ENCODE peak calls at places on chromosomes 3 and 15, in six cellular contexts. One of them, this sample, is unnamed.
A peak's percentile ranks its signal among the peaks of the same experiment; 100 is the strongest.

GRCh38 chr15:51170882-51171577 is 76.3 kb upstream of the TNFAIP8L3 start:
- DNase-seq in NCI-H1694 treated with DMSO at 0.1 percent for 48 hours: no peak
- DNase-seq in AG20443: no peak
- DNase-seq in natural killer cell treated with Interleukin-12 subunit alpha and Interleukin-12 subunit beta and Interleukin-15 and Interleukin-18, amount 100 ng/mL, for 72 hours: no peak
- DNase-seq in pancreas: no peak
- DNase-seq in NAMALWA: no peak
- DNase-seq in this sample: no peak

GRCh38 chr15:96052154-96052553 is 278.3 kb upstream of the NR2F2 start:
- DNase-seq in NCI-H1694 treated with DMSO at 0.1 percent for 48 hours: no peak
- DNase-seq in AG20443: no peak
- DNase-seq in natural killer cell treated with Interleukin-12 subunit alpha and Interleukin-12 subunit beta and Interleukin-15 and Interleukin-18, amount 100 ng/mL, for 72 hours: no peak
- DNase-seq in pancreas: no peak
- DNase-seq in NAMALWA: no peak
- DNase-seq in this sample: no peak

GRCh38 chr3:28606283-28606682 is 257.7 kb upstream of the AZI2 start:
- DNase-seq in NCI-H1694 treated with DMSO at 0.1 percent for 48 hours: no peak
- DNase-seq in AG20443: no peak
- DNase-seq in natural killer cell treated with Interleukin-12 subunit alpha and Interleukin-12 subunit beta and Interleukin-15 and Interleukin-18, amount 100 ng/mL, for 72 hours: no peak
- DNase-seq in pancreas: no peak
- DNase-seq in NAMALWA: no peak
- DNase-seq in this sample: no peak

GRCh38 chr15:90336705-90337141 is 15.4 kb upstream of the ZNF774 start:
- DNase-seq in NCI-H1694 treated with DMSO at 0.1 percent for 48 hours: no peak
- DNase-seq in AG20443: peak; percentile 50
- DNase-seq in natural killer cell treated with Interleukin-12 subunit alpha and Interleukin-12 subunit beta and Interleukin-15 and Interleukin-18, amount 100 ng/mL, for 72 hours: no peak
- DNase-seq in pancreas: no peak
- DNase-seq in NAMALWA: no peak
- DNase-seq in this sample: no peak

GRCh38 chr15:64004582-64004981 is 41.7 kb downstream of the DAPK2 start:
- DNase-seq in NCI-H1694 treated with DMSO at 0.1 percent for 48 hours: no peak
- DNase-seq in AG20443: no peak
- DNase-seq in natural killer cell treated with Interleukin-12 subunit alpha and Interleukin-12 subunit beta and Interleukin-15 and Interleukin-18, amount 100 ng/mL, for 72 hours: no peak
- DNase-seq in pancreas: no peak
- DNase-seq in NAMALWA: no peak
- DNase-seq in this sample: no peak

GRCh38 chr3:155232605-155233004 is 60.9 kb downstream of the STRIT1 start:
- DNase-seq in NCI-H1694 treated with DMSO at 0.1 percent for 48 hours: no peak
- DNase-seq in AG20443: peak; percentile 88
- DNase-seq in natural killer cell treated with Interleukin-12 subunit alpha and Interleukin-12 subunit beta and Interleukin-15 and Interleukin-18, amount 100 ng/mL, for 72 hours: no peak
- DNase-seq in pancreas: no peak
- DNase-seq in NAMALWA: peak; percentile 41
- DNase-seq in this sample: peak; percentile 71

GRCh38 chr15:25939122-25939521 is 76.0 kb upstream of the ATP10A start:
- DNase-seq in NCI-H1694 treated with DMSO at 0.1 percent for 48 hours: no peak
- DNase-seq in AG20443: peak; percentile 26
- DNase-seq in natural killer cell treated with Interleukin-12 subunit alpha and Interleukin-12 subunit beta and Interleukin-15 and Interleukin-18, amount 100 ng/mL, for 72 hours: no peak
- DNase-seq in pancreas: no peak
- DNase-seq in NAMALWA: peak; percentile 73
- DNase-seq in this sample: no peak

GRCh38 chr3:124092811-124093210 is 100.9 kb upstream of the ROPN1 start:
- DNase-seq in NCI-H1694 treated with DMSO at 0.1 percent for 48 hours: no peak
- DNase-seq in AG20443: no peak
- DNase-seq in natural killer cell treated with Interleukin-12 subunit alpha and Interleukin-12 subunit beta and Interleukin-15 and Interleukin-18, amount 100 ng/mL, for 72 hours: no peak
- DNase-seq in pancreas: no peak
- DNase-seq in NAMALWA: no peak
- DNase-seq in this sample: no peak

GRCh38 chr3:43221076-43221475 is 65.3 kb upstream of the SNRK start:
- DNase-seq in NCI-H1694 treated with DMSO at 0.1 percent for 48 hours: no peak
- DNase-seq in AG20443: no peak
- DNase-seq in natural killer cell treated with Interleukin-12 subunit alpha and Interleukin-12 subunit beta and Interleukin-15 and Interleukin-18, amount 100 ng/mL, for 72 hours: no peak
- DNase-seq in pancreas: no peak
- DNase-seq in NAMALWA: no peak
- DNase-seq in this sample: no peak

GRCh38 chr3:13549513-13550256 is 760 bp downstream of the FBLN2 start:
- DNase-seq in NCI-H1694 treated with DMSO at 0.1 percent for 48 hours: no peak
- DNase-seq in AG20443: no peak
- DNase-seq in natural killer cell treated with Interleukin-12 subunit alpha and Interleukin-12 subunit beta and Interleukin-15 and Interleukin-18, amount 100 ng/mL, for 72 hours: no peak
- DNase-seq in pancreas: no peak
- DNase-seq in NAMALWA: no peak
- DNase-seq in this sample: no peak

GRCh38 chr3:115827494-115827893 is 204.2 kb downstream of the GAP43 start:
- DNase-seq in NCI-H1694 treated with DMSO at 0.1 percent for 48 hours: no peak
- DNase-seq in AG20443: no peak
- DNase-seq in natural killer cell treated with Interleukin-12 subunit alpha and Interleukin-12 subunit beta and Interleukin-15 and Interleukin-18, amount 100 ng/mL, for 72 hours: no peak
- DNase-seq in pancreas: no peak
- DNase-seq in NAMALWA: no peak
- DNase-seq in this sample: no peak

GRCh38 chr3:58899159-58899952 is 150.5 kb downstream of the CFAP20DC start:
- DNase-seq in NCI-H1694 treated with DMSO at 0.1 percent for 48 hours: no peak
- DNase-seq in AG20443: peak; percentile 21
- DNase-seq in natural killer cell treated with Interleukin-12 subunit alpha and Interleukin-12 subunit beta and Interleukin-15 and Interleukin-18, amount 100 ng/mL, for 72 hours: peak; percentile 70
- DNase-seq in pancreas: no peak
- DNase-seq in NAMALWA: peak; percentile 6
- DNase-seq in this sample: no peak

GRCh38 chr3:112116777-112117186 is 16.3 kb downstream of the GCSAM start:
- DNase-seq in NCI-H1694 treated with DMSO at 0.1 percent for 48 hours: no peak
- DNase-seq in AG20443: no peak
- DNase-seq in natural killer cell treated with Interleukin-12 subunit alpha and Interleukin-12 subunit beta and Interleukin-15 and Interleukin-18, amount 100 ng/mL, for 72 hours: no peak
- DNase-seq in pancreas: no peak
- DNase-seq in NAMALWA: peak; percentile 72
- DNase-seq in this sample: no peak

GRCh38 chr3:130895690-130896089 is 1.8 kb downstream of the ATP2C1 start:
- DNase-seq in NCI-H1694 treated with DMSO at 0.1 percent for 48 hours: no peak
- DNase-seq in AG20443: no peak
- DNase-seq in natural killer cell treated with Interleukin-12 subunit alpha and Interleukin-12 subunit beta and Interleukin-15 and Interleukin-18, amount 100 ng/mL, for 72 hours: no peak
- DNase-seq in pancreas: no peak
- DNase-seq in NAMALWA: peak; percentile 7
- DNase-seq in this sample: no peak

GRCh38 chr3:126982125-126982521 is 792 bp upstream of the PLXNA1 start:
- DNase-seq in NCI-H1694 treated with DMSO at 0.1 percent for 48 hours: peak; percentile 45
- DNase-seq in AG20443: no peak
- DNase-seq in natural killer cell treated with Interleukin-12 subunit alpha and Interleukin-12 subunit beta and Interleukin-15 and Interleukin-18, amount 100 ng/mL, for 72 hours: peak; percentile 74
- DNase-seq in pancreas: no peak
- DNase-seq in NAMALWA: peak; percentile 61
- DNase-seq in this sample: no peak

GRCh38 chr15:29678504-29679034 is 143.7 kb downstream of the TJP1 start:
- DNase-seq in NCI-H1694 treated with DMSO at 0.1 percent for 48 hours: no peak
- DNase-seq in AG20443: no peak
- DNase-seq in natural killer cell treated with Interleukin-12 subunit alpha and Interleukin-12 subunit beta and Interleukin-15 and Interleukin-18, amount 100 ng/mL, for 72 hours: no peak
- DNase-seq in pancreas: no peak
- DNase-seq in NAMALWA: no peak
- DNase-seq in this sample: no peak

GRCh38 chr15:89356634-89357298 is 22.1 kb upstream of the POLG start:
- DNase-seq in NCI-H1694 treated with DMSO at 0.1 percent for 48 hours: peak; percentile 36
- DNase-seq in AG20443: peak; percentile 52
- DNase-seq in natural killer cell treated with Interleukin-12 subunit alpha and Interleukin-12 subunit beta and Interleukin-15 and Interleukin-18, amount 100 ng/mL, for 72 hours: no peak
- DNase-seq in pancreas: no peak
- DNase-seq in NAMALWA: peak; percentile 45
- DNase-seq in this sample: peak; percentile 31

GRCh38 chr15:94205366-94205765 is 26.0 kb upstream of the MCTP2 start:
- DNase-seq in NCI-H1694 treated with DMSO at 0.1 percent for 48 hours: no peak
- DNase-seq in AG20443: no peak
- DNase-seq in natural killer cell treated with Interleukin-12 subunit alpha and Interleukin-12 subunit beta and Interleukin-15 and Interleukin-18, amount 100 ng/mL, for 72 hours: peak; percentile 79
- DNase-seq in pancreas: no peak
- DNase-seq in NAMALWA: no peak
- DNase-seq in this sample: no peak

GRCh38 chr15:77495806-77496589 is 75.3 kb downstream of the HMG20A start:
- DNase-seq in NCI-H1694 treated with DMSO at 0.1 percent for 48 hours: no peak
- DNase-seq in AG20443: no peak
- DNase-seq in natural killer cell treated with Interleukin-12 subunit alpha and Interleukin-12 subunit beta and Interleukin-15 and Interleukin-18, amount 100 ng/mL, for 72 hours: no peak
- DNase-seq in pancreas: no peak
- DNase-seq in NAMALWA: no peak
- DNase-seq in this sample: no peak

GRCh38 chr3:71214797-71215196 is 368.7 kb downstream of the FOXP1 start:
- DNase-seq in NCI-H1694 treated with DMSO at 0.1 percent for 48 hours: no peak
- DNase-seq in AG20443: no peak
- DNase-seq in natural killer cell treated with Interleukin-12 subunit alpha and Interleukin-12 subunit beta and Interleukin-15 and Interleukin-18, amount 100 ng/mL, for 72 hours: no peak
- DNase-seq in pancreas: no peak
- DNase-seq in NAMALWA: no peak
- DNase-seq in this sample: no peak

GRCh38 chr15:41886741-41887140 is 7.1 kb downstream of the SPTBN5 start:
- DNase-seq in NCI-H1694 treated with DMSO at 0.1 percent for 48 hours: no peak
- DNase-seq in AG20443: no peak
- DNase-seq in natural killer cell treated with Interleukin-12 subunit alpha and Interleukin-12 subunit beta and Interleukin-15 and Interleukin-18, amount 100 ng/mL, for 72 hours: no peak
- DNase-seq in pancreas: no peak
- DNase-seq in NAMALWA: no peak
- DNase-seq in this sample: no peak

GRCh38 chr15:101017041-101017754 is 98.0 kb downstream of the LRRK1 start:
- DNase-seq in NCI-H1694 treated with DMSO at 0.1 percent for 48 hours: no peak
- DNase-seq in AG20443: no peak
- DNase-seq in natural killer cell treated with Interleukin-12 subunit alpha and Interleukin-12 subunit beta and Interleukin-15 and Interleukin-18, amount 100 ng/mL, for 72 hours: peak; percentile 15
- DNase-seq in pancreas: no peak
- DNase-seq in NAMALWA: peak; percentile 39
- DNase-seq in this sample: no peak